ENCODE peak calls at places on chromosomes 2 and 18, in eight cellular contexts. T is head of caudate nucleus; Y is spleen; A is CD4-positive, alpha-beta T cell; Z is kidney tubule cell; J is non-pigmented ciliary epithelial cell; E is glutamatergic neuron; G is activated naive CD4-positive, alpha-beta T cell treated with Interleukin-2 at 50 U/mL for 16 hours. I is an unnamed sample.

GRCh38 chr2:149059822-149060221 is 21.3 kb downstream of the LYPD6B start:
- DNase-seq in T (no peak), Y (no peak), A (no peak), Z (no peak), J (no peak), E (no peak), G (no peak), I (no peak)

GRCh38 chr2:68216454-68217310 is 35.6 kb downstream of the PPP3R1 start:
- DNase-seq in T (no peak), Y (no peak), A (no peak), Z (no peak), J (no peak), E (no peak), G (no peak), I (no peak)

GRCh38 chr2:202883987-202884675 is 12.6 kb upstream of the ICA1L start:
- DNase-seq in T (no peak), Y (no peak), A (no peak), Z (no peak), J (no peak), E (no peak), G (no peak), I (no peak)

GRCh38 chr2:18860179-18860578 is 270.8 kb upstream of the NT5C1B start:
- DNase-seq in T (no peak), Y (no peak), A (no peak), Z (no peak), J (no peak), E (no peak), G (no peak), I (no peak)

GRCh38 chr18:79965119-79965902 is 868 bp downstream of the HSBP1L1 start:
- DNase-seq in T (peak), Y (peak), A (no peak), Z (peak), J (no peak), E (peak), G (no peak), I (peak)

GRCh38 chr2:147440694-147441093 is 404.1 kb upstream of the ACVR2A start:
- DNase-seq in T (no peak), Y (no peak), A (no peak), Z (no peak), J (no peak), E (no peak), G (no peak), I (no peak)

GRCh38 chr2:2619995-2620394 is 288.9 kb upstream of the MYT1L start:
- DNase-seq in T (no peak), Y (no peak), A (no peak), Z (no peak), J (no peak), E (no peak), G (no peak), I (no peak)

GRCh38 chr2:234911271-234911670 is 40.5 kb upstream of the SH3BP4 start:
- DNase-seq in T (no peak), Y (no peak), A (no peak), Z (peak), J (peak), E (no peak), G (no peak), I (no peak)

GRCh38 chr2:19028617-19029016 is 329.8 kb downstream of the OSR1 start:
- DNase-seq in T (no peak), Y (no peak), A (no peak), Z (no peak), J (no peak), E (no peak), G (no peak), I (no peak)

GRCh38 chr2:45874324-45874723 is 222.8 kb downstream of the PRKCE start:
- DNase-seq in T (no peak), Y (no peak), A (no peak), Z (no peak), J (no peak), E (no peak), G (no peak), I (no peak)

GRCh38 chr2:101188683-101189405 is 37.7 kb upstream of the TBC1D8 start:
- DNase-seq in T (no peak), Y (no peak), A (no peak), Z (peak), J (no peak), E (peak), G (no peak), I (no peak)

GRCh38 chr2:100034431-100034830 is 108.0 kb downstream of the AFF3 start:
- DNase-seq in T (no peak), Y (no peak), A (no peak), Z (no peak), J (no peak), E (no peak), G (no peak), I (no peak)

GRCh38 chr2:191657977-191658376 is 20.0 kb upstream of the NABP1 start:
- DNase-seq in T (no peak), Y (no peak), A (no peak), Z (peak), J (no peak), E (no peak), G (no peak), I (no peak)

GRCh38 chr2:105584437-105585010 is 160.2 kb upstream of the NCK2 start:
- DNase-seq in T (no peak), Y (no peak), A (no peak), Z (peak), J (no peak), E (no peak), G (no peak), I (no peak)

GRCh38 chr2:197889041-197889440 is 84.6 kb downstream of the PLCL1 start:
- DNase-seq in T (no peak), Y (no peak), A (no peak), Z (peak), J (no peak), E (no peak), G (peak), I (no peak)

GRCh38 chr2:54114936-54115283 is 505 bp upstream of the ACYP2 start:
- DNase-seq in T (no peak), Y (no peak), A (no peak), Z (no peak), J (no peak), E (no peak), G (no peak), I (no peak)

GRCh38 chr2:165055081-165055879 is 100.0 kb upstream of the SLC38A11 start:
- DNase-seq in T (no peak), Y (no peak), A (no peak), Z (peak), J (peak), E (no peak), G (no peak), I (peak)

GRCh38 chr2:240528406-240529040 is 29.3 kb downstream of the ANKMY1 start:
- DNase-seq in T (no peak), Y (peak), A (no peak), Z (no peak), J (no peak), E (no peak), G (no peak), I (no peak)

GRCh38 chr2:696463-696862 is 19.3 kb upstream of the TMEM18 start:
- DNase-seq in T (no peak), Y (peak), A (no peak), Z (no peak), J (no peak), E (no peak), G (no peak), I (no peak)

GRCh38 chr2:54701029-54701428 is 22.4 kb upstream of the EML6 start:
- DNase-seq in T (no peak), Y (no peak), A (no peak), Z (no peak), J (no peak), E (no peak), G (no peak), I (no peak)

GRCh38 chr2:18047114-18047695 is 168.7 kb downstream of the KCNS3 start:
- DNase-seq in T (no peak), Y (no peak), A (no peak), Z (no peak), J (no peak), E (no peak), G (no peak), I (no peak)

GRCh38 chr18:59646946-59647307 is 50.3 kb downstream of the CCBE1 start:
- DNase-seq in T (no peak), Y (no peak), A (no peak), Z (no peak), J (no peak), E (no peak), G (no peak), I (no peak)

GRCh38 chr2:2919574-2920365 is 457.8 kb downstream of the EIPR1 start:
- DNase-seq in T (no peak), Y (no peak), A (no peak), Z (no peak), J (no peak), E (peak), G (no peak), I (no peak)

GRCh38 chr2:31526946-31527345 is 53.8 kb downstream of the SRD5A2 start:
- DNase-seq in T (no peak), Y (no peak), A (no peak), Z (no peak), J (no peak), E (no peak), G (no peak), I (no peak)

GRCh38 chr2:207681431-207681830 is 30.0 kb upstream of the CCNYL1 start:
- DNase-seq in T (no peak), Y (no peak), A (no peak), Z (no peak), J (no peak), E (peak), G (no peak), I (no peak)

GRCh38 chr2:3778016-3778415 is 74.6 kb downstream of the DCDC2C start:
- DNase-seq in T (no peak), Y (no peak), A (no peak), Z (no peak), J (no peak), E (no peak), G (no peak), I (no peak)

GRCh38 chr2:45681675-45682074 is 30.2 kb downstream of the PRKCE start:
- DNase-seq in T (no peak), Y (no peak), A (no peak), Z (peak), J (peak), E (peak), G (no peak), I (peak)

GRCh38 chr2:62589691-62590356 is 83.8 kb upstream of the TMEM17 start:
- DNase-seq in T (peak), Y (no peak), A (no peak), Z (no peak), J (no peak), E (no peak), G (no peak), I (no peak)

GRCh38 chr2:40033781-40034180 is 254.7 kb upstream of the THUMPD2 start:
- DNase-seq in T (no peak), Y (no peak), A (no peak), Z (peak), J (no peak), E (no peak), G (no peak), I (no peak)

I was measured in retinal pigment epithelial cell.